ENCODE peak calls at places on chromosome X, in seven cellular contexts. P, H, F, V, N, T and D are unnamed samples.
A peak's percentile ranks its signal among the peaks of the same experiment; 100 is the strongest.

GRCh38 chrX:103376118-103376978 is at the start of gene BEX3:
- DNase-seq in P (no peak), H (peak; percentile 72), F (no peak), V (no peak), N (peak; percentile 81), T (peak; percentile 59), D (peak; percentile 58)

GRCh38 chrX:38882894-38883620 is 81.8 kb downstream of the MID1IP1 start:
- DNase-seq in P (peak; percentile 2), H (peak; percentile 62), F (no peak), V (peak; percentile 33), N (no peak), T (peak; percentile 90), D (no peak)

GRCh38 chrX:64204701-64205440 is 637 bp downstream of the AMER1 start:
- DNase-seq in P (no peak), H (peak; percentile 27), F (peak; percentile 19), V (peak; percentile 64), N (peak; percentile 69), T (peak; percentile 19), D (peak; percentile 38)

GRCh38 chrX:77785400-77785745 is 643 bp downstream of the ATRX start:
- DNase-seq in P (no peak), H (no peak), F (no peak), V (peak; percentile 38), N (no peak), T (peak; percentile 8), D (peak; percentile 18)

GRCh38 chrX:114675365-114675764 is 91.5 kb downstream of the HTR2C start:
- DNase-seq in P (no peak), H (peak; percentile 0), F (no peak), V (no peak), N (no peak), T (no peak), D (no peak)

GRCh38 chrX:39492495-39493162 is 605.1 kb downstream of the BCOR start:
- DNase-seq in P (no peak), H (no peak), F (peak; percentile 22), V (peak; percentile 73), N (no peak), T (no peak), D (no peak)

GRCh38 chrX:24619647-24620046 is 27.5 kb downstream of the PCYT1B start:
- DNase-seq in P (no peak), H (peak; percentile 52), F (no peak), V (no peak), N (no peak), T (peak; percentile 38), D (no peak)

GRCh38 chrX:51420610-51421009 is 75.8 kb downstream of the NUDT11 start:
- DNase-seq in P (peak; percentile 7), H (peak; percentile 55), F (peak; percentile 20), V (peak; percentile 40), N (no peak), T (peak; percentile 45), D (peak; percentile 16)

GRCh38 chrX:103849558-103849957 is 17.5 kb upstream of the RAB9B start:
- DNase-seq in P (no peak), H (no peak), F (no peak), V (no peak), N (no peak), T (no peak), D (no peak)

GRCh38 chrX:62923093-62923492 is 428.0 kb downstream of the SPIN4 start:
- DNase-seq in P (no peak), H (no peak), F (no peak), V (no peak), N (no peak), T (no peak), D (no peak)

GRCh38 chrX:9340619-9341304 is 124.1 kb upstream of the TBL1X start:
- DNase-seq in P (no peak), H (peak; percentile 76), F (peak; percentile 60), V (peak; percentile 92), N (no peak), T (peak; percentile 43), D (peak; percentile 29)

GRCh38 chrX:20060961-20061868 is 55.5 kb downstream of the MAP7D2 start:
- DNase-seq in P (no peak), H (no peak), F (peak; percentile 61), V (peak; percentile 79), N (no peak), T (no peak), D (no peak)

GRCh38 chrX:102154900-102155805 is 624 bp downstream of the BEX5 start:
- DNase-seq in P (no peak), H (no peak), F (peak; percentile 17), V (no peak), N (no peak), T (no peak), D (no peak)

GRCh38 chrX:143634701-143635442 is 1.0 kb downstream of the SLITRK4 start:
- DNase-seq in P (no peak), H (no peak), F (no peak), V (no peak), N (peak; percentile 54), T (no peak), D (peak; percentile 46)

GRCh38 chrX:38225093-38225492 is 4.4 kb upstream of the SRPX start:
- DNase-seq in P (no peak), H (no peak), F (no peak), V (no peak), N (no peak), T (peak; percentile 60), D (no peak)

GRCh38 chrX:137033774-137034507 is at the start of gene GPR101:
- DNase-seq in P (no peak), H (no peak), F (no peak), V (no peak), N (no peak), T (no peak), D (peak; percentile 25)

GRCh38 chrX:2320580-2321327 is 180.0 kb downstream of the DHRSX start:
- DNase-seq in P (no peak), H (peak; percentile 71), F (no peak), V (peak; percentile 56), N (peak; percentile 78), T (peak; percentile 77), D (no peak)

GRCh38 chrX:147912093-147912801 is 528 bp downstream of the FMR1 start:
- DNase-seq in P (no peak), H (peak; percentile 41), F (peak; percentile 37), V (peak; percentile 60), N (peak; percentile 68), T (peak; percentile 31), D (peak; percentile 23)

GRCh38 chrX:1491851-1492349 is 39.2 kb upstream of the ASMTL start:
- DNase-seq in P (no peak), H (peak; percentile 18), F (peak; percentile 22), V (peak; percentile 83), N (peak; percentile 47), T (no peak), D (peak; percentile 55)

GRCh38 chrX:65034641-65035450 is 58.6 kb upstream of the ZC4H2 start:
- DNase-seq in P (no peak), H (peak; percentile 68), F (peak; percentile 75), V (peak; percentile 55), N (peak; percentile 76), T (peak; percentile 68), D (peak; percentile 86)

GRCh38 chrX:47748576-47748975 is 88.1 kb upstream of the ZNF81 start:
- DNase-seq in P (no peak), H (peak; percentile 48), F (no peak), V (no peak), N (no peak), T (no peak), D (no peak)

DNA sequence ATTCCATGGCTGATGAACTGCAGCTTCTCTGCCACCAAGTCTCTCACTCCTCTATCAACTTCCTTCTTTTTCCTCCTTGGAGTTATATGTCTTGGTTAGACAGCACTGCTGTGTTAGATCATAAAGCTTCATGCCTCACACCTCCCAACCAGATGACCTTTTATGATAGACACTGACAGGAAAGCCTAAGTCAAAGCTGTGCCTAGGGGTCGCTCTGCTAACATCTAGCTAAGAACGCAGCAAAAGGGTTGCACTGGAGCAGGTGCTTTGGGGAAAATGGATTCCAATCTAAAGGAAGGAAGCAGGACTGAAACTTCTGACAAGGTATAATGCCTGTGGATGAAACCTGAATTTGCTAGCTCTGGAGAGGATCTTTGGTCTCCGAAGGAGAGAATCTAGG is 509.7 kb downstream of the SMARCA1 start:
- DNase-seq in P (no peak), H (no peak), F (no peak), V (peak; percentile 1), N (no peak), T (no peak), D (no peak)
- TF ChIP-seq CTCF in P (no peak), H (no peak), F (no peak), V (no peak), N (no peak), T (no peak), D (no peak)

GRCh38 chrX:71867680-71868079 is 43.0 kb upstream of the NHSL2 start:
- DNase-seq in P (no peak), H (no peak), F (no peak), V (no peak), N (no peak), T (no peak), D (no peak)

GRCh38 chrX:71872542-71873458 is 37.8 kb upstream of the NHSL2 start:
- DNase-seq in P (no peak), H (no peak), F (no peak), V (no peak), N (no peak), T (no peak), D (no peak)

GRCh38 chrX:71873459-71873833 is 37.2 kb upstream of the NHSL2 start:
- DNase-seq in P (no peak), H (no peak), F (no peak), V (no peak), N (no peak), T (no peak), D (no peak)

GRCh38 chrX:71871367-71871766 is 39.3 kb upstream of the NHSL2 start:
- DNase-seq in P (no peak), H (peak; percentile 26), F (no peak), V (no peak), N (no peak), T (peak; percentile 31), D (no peak)

GRCh38 chrX:71870337-71871098 is 40.1 kb upstream of the NHSL2 start:
- DNase-seq in P (no peak), H (peak; percentile 11), F (no peak), V (peak; percentile 63), N (no peak), T (no peak), D (peak; percentile 21)
- TF ChIP-seq CTCF in P (peak; percentile 71), H (peak; percentile 24), F (no peak), V (peak; percentile 48), N (no peak), T (peak; percentile 8), D (peak; percentile 27)

GRCh38 chrX:40736170-40736505 is 796 bp upstream of the MED14 start:
- DNase-seq in P (no peak), H (no peak), F (no peak), V (no peak), N (no peak), T (no peak), D (no peak)

GRCh38 chrX:40734956-40735317 is 405 bp downstream of the MED14 start:
- DNase-seq in P (no peak), H (peak; percentile 16), F (peak; percentile 49), V (peak; percentile 57), N (peak; percentile 67), T (no peak), D (no peak)

GRCh38 chrX:40733691-40734090 is 1.7 kb downstream of the MED14 start:
- DNase-seq in P (no peak), H (peak; percentile 22), F (no peak), V (no peak), N (no peak), T (no peak), D (no peak)

GRCh38 chrX:40729923-40730584 is 5.3 kb downstream of the MED14 start:
- DNase-seq in P (no peak), H (no peak), F (no peak), V (peak; percentile 42), N (no peak), T (no peak), D (no peak)

GRCh38 chrX:40735318-40736169 is at the start of gene MED14:
- DNase-seq in P (peak; percentile 43), H (peak; percentile 87), F (peak; percentile 96), V (peak; percentile 94), N (peak; percentile 92), T (peak; percentile 83), D (peak; percentile 85)
- TF ChIP-seq CTCF in P (peak; percentile 60), H (peak; percentile 37), F (peak; percentile 34), V (peak; percentile 41), N (peak; percentile 42), T (peak; percentile 48), D (peak; percentile 34)

GRCh38 chrX:34918856-34919255 is 23.7 kb upstream of the FAM47B start:
- DNase-seq in P (no peak), H (peak; percentile 71), F (no peak), V (peak; percentile 25), N (no peak), T (peak; percentile 75), D (peak; percentile 8)
- TF ChIP-seq CTCF in P (peak; percentile 33), H (peak; percentile 59), F (no peak), V (peak; percentile 20), N (peak; percentile 23), T (peak; percentile 53), D (peak; percentile 48)